ENCODE peak calls at places on chromosomes 6 and 20, in seven cellular contexts. O, A, M, P, N, R and L are unnamed samples.

GRCh38 chr6:135334169-135334568 is 153.1 kb downstream of the MYB start:
- DNase-seq in O (no peak), A (no peak), M (peak), P (no peak), N (no peak), R (peak), L (no peak)

GRCh38 chr6:47407295-47408281 is 70.0 kb upstream of the CD2AP start:
- DNase-seq in O (no peak), A (no peak), M (no peak), P (no peak), N (no peak), R (no peak), L (no peak)

GRCh38 chr6:106051241-106051640 is 34.9 kb upstream of the PRDM1 start:
- DNase-seq in O (no peak), A (no peak), M (no peak), P (no peak), N (no peak), R (no peak), L (no peak)

GRCh38 chr6:75349262-75349984 is 64.8 kb upstream of the TMEM30A start:
- DNase-seq in O (peak), A (no peak), M (no peak), P (no peak), N (no peak), R (peak), L (peak)

GRCh38 chr6:136594671-136595070 is 44.4 kb upstream of the MAP7 start:
- DNase-seq in O (no peak), A (no peak), M (no peak), P (no peak), N (no peak), R (no peak), L (no peak)

GRCh38 chr6:44012078-44012493 is 115.2 kb downstream of the MRPL14 start:
- DNase-seq in O (peak), A (no peak), M (peak), P (no peak), N (no peak), R (peak), L (no peak)

GRCh38 chr20:61100489-61100888 is 151.6 kb upstream of the CDH4 start:
- DNase-seq in O (no peak), A (no peak), M (no peak), P (no peak), N (no peak), R (no peak), L (no peak)

GRCh38 chr6:5472583-5472982 is 211.3 kb downstream of the FARS2 start:
- DNase-seq in O (no peak), A (no peak), M (no peak), P (no peak), N (no peak), R (no peak), L (no peak)

GRCh38 chr6:26027491-26028211 is 59.6 kb upstream of the HFE start:
- DNase-seq in O (no peak), A (no peak), M (no peak), P (no peak), N (no peak), R (no peak), L (no peak)

GRCh38 chr6:112773217-112773616 is 426.1 kb downstream of the RFPL4B start:
- DNase-seq in O (no peak), A (no peak), M (peak), P (no peak), N (no peak), R (no peak), L (no peak)

GRCh38 chr6:169807699-169808607 is 56.5 kb downstream of the ERMARD start:
- DNase-seq in O (no peak), A (no peak), M (no peak), P (no peak), N (no peak), R (no peak), L (no peak)

DNA sequence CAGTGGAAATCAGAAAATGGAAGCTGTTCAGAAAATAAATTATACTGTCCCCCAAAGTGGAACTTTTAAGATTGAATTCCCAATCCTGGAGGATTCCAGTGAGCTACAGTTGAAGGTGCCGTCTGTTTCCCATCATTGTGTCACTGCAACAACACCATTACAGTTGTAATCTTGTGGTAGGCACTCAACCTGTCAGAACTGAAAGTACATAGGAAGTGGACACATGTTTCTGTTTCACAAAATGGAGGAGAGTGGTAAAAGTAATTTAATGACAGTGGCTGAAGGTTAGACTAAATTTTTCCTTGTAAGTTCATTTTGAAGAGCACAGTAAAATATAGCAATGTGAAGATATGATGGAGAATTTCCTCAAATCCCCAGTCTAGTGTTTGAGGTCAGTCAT is 70.0 kb downstream of the CD109 start:
- DNase-seq in O (no peak), A (no peak), M (no peak), P (no peak), N (no peak), R (no peak), L (no peak)
- TF ChIP-seq CTCF in O (no peak), A (no peak), M (no peak), P (no peak), N (no peak), R (no peak), L (no peak)

GRCh38 chr6:150258381-150258780 is 110.4 kb upstream of the IYD start:
- DNase-seq in O (no peak), A (no peak), M (no peak), P (no peak), N (no peak), R (no peak), L (no peak)
- TF ChIP-seq CTCF in O (no peak), A (no peak), M (no peak), P (no peak), N (no peak), R (no peak), L (no peak)

GRCh38 chr20:10699941-10700340 is 26.1 kb upstream of the JAG1 start:
- DNase-seq in O (no peak), A (no peak), M (no peak), P (no peak), N (no peak), R (no peak), L (no peak)

GRCh38 chr20:10699506-10699905 is 25.7 kb upstream of the JAG1 start:
- DNase-seq in O (no peak), A (no peak), M (no peak), P (no peak), N (no peak), R (no peak), L (no peak)

GRCh38 chr20:10701607-10702006 is 27.8 kb upstream of the JAG1 start:
- DNase-seq in O (no peak), A (no peak), M (no peak), P (no peak), N (no peak), R (no peak), L (no peak)

GRCh38 chr20:10696650-10697049 is 22.9 kb upstream of the JAG1 start:
- DNase-seq in O (no peak), A (no peak), M (no peak), P (no peak), N (no peak), R (no peak), L (peak)
- TF ChIP-seq CTCF in O (peak), A (peak), M (peak), P (no peak), N (peak), R (peak), L (peak)

DNA sequence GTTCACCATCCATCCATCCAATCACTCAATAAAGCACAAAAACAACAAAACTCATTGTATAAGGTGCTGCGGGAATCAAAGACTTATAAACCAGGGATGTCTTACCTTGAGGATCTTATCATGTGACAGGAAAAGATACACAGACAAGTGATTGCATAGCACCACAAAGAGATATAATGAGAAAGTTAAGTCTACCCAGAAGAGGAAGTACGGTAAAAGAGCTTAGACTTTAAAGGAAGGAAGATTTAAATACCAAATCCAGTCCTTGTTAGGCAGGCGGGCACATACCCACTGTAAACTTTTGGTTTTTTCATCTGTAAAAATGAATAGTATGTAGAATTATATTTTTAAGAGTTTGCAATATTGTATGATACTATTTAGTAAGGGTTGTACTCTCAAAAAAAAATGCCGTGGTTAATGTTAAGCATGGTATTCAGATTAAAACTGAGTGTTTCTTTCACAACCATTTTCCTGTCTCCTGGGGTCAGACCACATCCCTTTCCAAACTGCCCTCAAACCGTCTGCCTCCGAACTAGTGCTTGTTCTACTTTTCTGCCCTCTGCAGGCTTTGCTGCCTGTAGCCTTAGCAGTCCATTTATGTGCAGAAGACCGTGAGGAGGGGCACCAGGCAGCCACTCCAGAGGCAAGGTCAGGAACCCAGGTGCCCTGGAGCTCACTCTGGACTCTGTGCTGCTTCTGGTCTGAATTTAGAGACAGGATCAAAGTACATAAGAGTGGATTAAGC is 179.5 kb upstream of the SYNDIG1 start:
- DNase-seq in O (no peak), A (no peak), M (no peak), P (no peak), N (no peak), R (peak), L (no peak)
- TF ChIP-seq CTCF in O (no peak), A (no peak), M (no peak), P (no peak), N (no peak), R (no peak), L (no peak)

GRCh38 chr6:17281100-17281496 is at the start of gene RBM24:
- DNase-seq in O (peak), A (peak), M (peak), P (no peak), N (peak), R (peak), L (peak)
- TF ChIP-seq CTCF in O (peak), A (no peak), M (peak), P (no peak), N (peak), R (peak), L (no peak)

DNA sequence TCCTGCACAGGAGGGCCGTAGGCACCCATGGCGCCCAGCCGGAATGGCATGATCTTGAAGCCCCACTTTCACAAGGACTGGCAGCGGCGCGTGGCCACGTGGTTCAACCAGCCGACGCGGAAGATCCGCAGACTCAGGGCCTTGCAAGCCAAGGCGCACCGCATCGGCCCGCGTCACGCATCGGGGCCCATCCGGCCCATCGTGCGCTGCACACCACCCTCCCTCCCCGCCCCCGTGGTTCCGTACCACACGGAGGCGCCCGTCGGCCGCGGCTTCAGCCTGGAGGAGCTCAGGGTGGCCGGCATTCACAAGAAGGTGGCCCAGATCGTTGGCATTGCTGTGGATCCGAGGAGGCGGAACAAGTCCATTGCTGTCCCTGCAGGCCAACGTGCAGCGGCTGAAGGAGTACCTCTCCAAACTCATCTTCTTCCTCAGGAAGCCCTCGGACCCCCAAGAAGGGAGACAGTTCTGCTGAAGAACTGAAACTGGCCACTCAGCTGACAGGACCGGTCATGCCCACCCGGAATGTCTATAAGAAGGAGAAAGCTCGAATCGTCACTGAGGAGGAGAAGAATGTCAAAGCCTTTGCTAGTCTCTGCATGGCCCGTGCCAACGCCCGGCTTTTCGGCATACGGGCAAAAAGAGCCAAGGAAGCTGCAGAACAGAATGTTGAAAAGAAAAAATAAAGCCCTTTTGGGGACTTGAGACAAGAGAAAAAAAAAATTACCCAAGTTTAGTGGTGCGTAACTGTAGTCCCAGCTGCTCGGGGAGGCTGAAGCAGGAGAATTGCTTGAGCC is 9.9 kb upstream of the NCOA5 start:
- DNase-seq in O (peak), A (no peak), M (no peak), P (peak), N (no peak), R (peak), L (no peak)
- TF ChIP-seq CTCF in O (peak), A (no peak), M (no peak), P (no peak), N (no peak), R (peak), L (no peak)

GRCh38 chr6:158870418-158870957 is 51.3 kb upstream of the EZR start:
- DNase-seq in O (no peak), A (no peak), M (no peak), P (no peak), N (no peak), R (no peak), L (no peak)

GRCh38 chr6:158867381-158868121 is 48.4 kb upstream of the EZR start:
- DNase-seq in O (no peak), A (no peak), M (no peak), P (no peak), N (no peak), R (no peak), L (no peak)

GRCh38 chr6:158868122-158868480 is 48.9 kb upstream of the EZR start:
- DNase-seq in O (no peak), A (no peak), M (no peak), P (no peak), N (no peak), R (no peak), L (no peak)

GRCh38 chr6:158869010-158869603 is 49.9 kb upstream of the EZR start:
- DNase-seq in O (no peak), A (peak), M (no peak), P (no peak), N (no peak), R (no peak), L (no peak)

GRCh38 chr6:158869604-158870417 is 50.6 kb upstream of the EZR start:
- DNase-seq in O (peak), A (peak), M (peak), P (peak), N (no peak), R (peak), L (peak)
- TF ChIP-seq CTCF in O (no peak), A (no peak), M (peak), P (no peak), N (no peak), R (no peak), L (no peak)